ENCODE peak calls at places on chromosomes 1 and 21, in eight cellular contexts. One of them, this sample, is unnamed.

GRCh38 chr1:86183711-86184252 is 27.2 kb upstream of the COL24A1 start:
- DNase-seq in uterus: no peak
- DNase-seq in WERI-Rb-1: no peak
- DNase-seq in coronary artery: no peak
- DNase-seq in epithelial cell of esophagus: no peak
- DNase-seq in BJ: no peak
- DNase-seq in neural progenitor cell: no peak
- DNase-seq in AG09309: no peak
- DNase-seq in this sample: no peak

GRCh38 chr1:216523449-216524190 is 100.4 kb upstream of the USH2A start:
- DNase-seq in coronary artery: no peak
- DNase-seq in WERI-Rb-1: no peak
- DNase-seq in neural progenitor cell: no peak
- DNase-seq in uterus: no peak
- DNase-seq in BJ: peak
- DNase-seq in epithelial cell of esophagus: peak
- DNase-seq in AG09309: no peak
- DNase-seq in this sample: no peak

GRCh38 chr1:184986250-184986649 is 11.9 kb upstream of the NIBAN1 start:
- DNase-seq in epithelial cell of esophagus: peak
- DNase-seq in coronary artery: no peak
- DNase-seq in AG09309: no peak
- DNase-seq in BJ: no peak
- DNase-seq in WERI-Rb-1: no peak
- DNase-seq in neural progenitor cell: no peak
- DNase-seq in uterus: no peak
- DNase-seq in this sample: no peak

GRCh38 chr1:35120458-35121133 is 41.4 kb downstream of the ZMYM1 start:
- DNase-seq in WERI-Rb-1: no peak
- DNase-seq in uterus: no peak
- DNase-seq in neural progenitor cell: no peak
- DNase-seq in BJ: no peak
- DNase-seq in AG09309: no peak
- DNase-seq in coronary artery: no peak
- DNase-seq in epithelial cell of esophagus: no peak
- DNase-seq in this sample: no peak

GRCh38 chr1:155181371-155182051 is 7.9 kb downstream of the TRIM46 start:
- DNase-seq in uterus: peak
- DNase-seq in coronary artery: peak
- DNase-seq in WERI-Rb-1: peak
- DNase-seq in epithelial cell of esophagus: no peak
- DNase-seq in BJ: no peak
- DNase-seq in AG09309: no peak
- DNase-seq in neural progenitor cell: no peak
- DNase-seq in this sample: no peak

GRCh38 chr1:182770193-182770592 is 19.4 kb upstream of the NPL start:
- DNase-seq in BJ: no peak
- DNase-seq in coronary artery: no peak
- DNase-seq in epithelial cell of esophagus: no peak
- DNase-seq in uterus: no peak
- DNase-seq in AG09309: no peak
- DNase-seq in WERI-Rb-1: no peak
- DNase-seq in neural progenitor cell: no peak
- DNase-seq in this sample: no peak

GRCh38 chr1:21630571-21631338 is 38.4 kb downstream of the RAP1GAP start:
- DNase-seq in BJ: no peak
- DNase-seq in uterus: no peak
- DNase-seq in coronary artery: no peak
- DNase-seq in WERI-Rb-1: no peak
- DNase-seq in neural progenitor cell: peak
- DNase-seq in AG09309: no peak
- DNase-seq in epithelial cell of esophagus: no peak
- DNase-seq in this sample: no peak

GRCh38 chr1:246176126-246177024 is 330.7 kb downstream of the SMYD3 start:
- DNase-seq in AG09309: no peak
- DNase-seq in BJ: no peak
- DNase-seq in coronary artery: no peak
- DNase-seq in uterus: no peak
- DNase-seq in WERI-Rb-1: no peak
- DNase-seq in epithelial cell of esophagus: peak
- DNase-seq in neural progenitor cell: no peak
- DNase-seq in this sample: no peak

GRCh38 chr1:181075727-181076350 is 12.7 kb upstream of the IER5 start:
- DNase-seq in AG09309: no peak
- DNase-seq in BJ: no peak
- DNase-seq in WERI-Rb-1: no peak
- DNase-seq in neural progenitor cell: peak
- DNase-seq in uterus: no peak
- DNase-seq in coronary artery: no peak
- DNase-seq in epithelial cell of esophagus: no peak
- DNase-seq in this sample: no peak

GRCh38 chr1:208731976-208732821 is 488.0 kb upstream of the PLXNA2 start:
- DNase-seq in AG09309: no peak
- DNase-seq in WERI-Rb-1: peak
- DNase-seq in uterus: no peak
- DNase-seq in epithelial cell of esophagus: peak
- DNase-seq in BJ: no peak
- DNase-seq in coronary artery: no peak
- DNase-seq in neural progenitor cell: peak
- DNase-seq in this sample: peak

GRCh38 chr1:25619101-25619890 is 2.7 kb downstream of the MAN1C1 start:
- DNase-seq in BJ: no peak
- DNase-seq in epithelial cell of esophagus: no peak
- DNase-seq in coronary artery: no peak
- DNase-seq in neural progenitor cell: peak
- DNase-seq in WERI-Rb-1: peak
- DNase-seq in uterus: peak
- DNase-seq in AG09309: no peak
- DNase-seq in this sample: no peak

GRCh38 chr21:45407629-45408247 is 2.8 kb downstream of the COL18A1 start:
- DNase-seq in uterus: no peak
- DNase-seq in WERI-Rb-1: no peak
- DNase-seq in epithelial cell of esophagus: peak
- DNase-seq in AG09309: no peak
- DNase-seq in coronary artery: no peak
- DNase-seq in neural progenitor cell: no peak
- DNase-seq in BJ: no peak
- DNase-seq in this sample: no peak

GRCh38 chr1:40532844-40533424 is 1.5 kb downstream of the ZNF684 start:
- DNase-seq in neural progenitor cell: peak
- DNase-seq in uterus: no peak
- DNase-seq in coronary artery: no peak
- DNase-seq in BJ: no peak
- DNase-seq in epithelial cell of esophagus: peak
- DNase-seq in AG09309: no peak
- DNase-seq in WERI-Rb-1: peak
- DNase-seq in this sample: no peak

GRCh38 chr1:208230668-208231529 is 13.3 kb downstream of the PLXNA2 start:
- DNase-seq in AG09309: no peak
- DNase-seq in epithelial cell of esophagus: peak
- DNase-seq in uterus: no peak
- DNase-seq in neural progenitor cell: no peak
- DNase-seq in WERI-Rb-1: no peak
- DNase-seq in BJ: no peak
- DNase-seq in coronary artery: no peak
- DNase-seq in this sample: no peak

GRCh38 chr1:95012389-95012788 is 60.4 kb downstream of the ALG14 start:
- DNase-seq in epithelial cell of esophagus: peak
- DNase-seq in uterus: no peak
- DNase-seq in AG09309: peak
- DNase-seq in BJ: peak
- DNase-seq in coronary artery: no peak
- DNase-seq in WERI-Rb-1: no peak
- DNase-seq in neural progenitor cell: no peak
- DNase-seq in this sample: no peak

GRCh38 chr1:190416239-190416638 is 61.4 kb downstream of the BRINP3 start:
- DNase-seq in uterus: no peak
- DNase-seq in neural progenitor cell: no peak
- DNase-seq in coronary artery: no peak
- DNase-seq in BJ: no peak
- DNase-seq in epithelial cell of esophagus: no peak
- DNase-seq in AG09309: no peak
- DNase-seq in WERI-Rb-1: no peak
- DNase-seq in this sample: no peak

GRCh38 chr21:35512321-35512720 is 463.2 kb upstream of the RUNX1 start:
- DNase-seq in WERI-Rb-1: no peak
- DNase-seq in AG09309: peak
- DNase-seq in BJ: peak
- DNase-seq in coronary artery: no peak
- DNase-seq in neural progenitor cell: no peak
- DNase-seq in uterus: no peak
- DNase-seq in epithelial cell of esophagus: peak
- DNase-seq in this sample: no peak

GRCh38 chr1:203197625-203198024 is 11.1 kb upstream of the CHI3L1 start:
- DNase-seq in AG09309: peak
- DNase-seq in WERI-Rb-1: no peak
- DNase-seq in epithelial cell of esophagus: no peak
- DNase-seq in BJ: no peak
- DNase-seq in neural progenitor cell: no peak
- DNase-seq in uterus: no peak
- DNase-seq in coronary artery: no peak
- DNase-seq in this sample: peak

GRCh38 chr1:182174202-182174855 is 112.8 kb upstream of the ZNF648 start:
- DNase-seq in neural progenitor cell: no peak
- DNase-seq in WERI-Rb-1: no peak
- DNase-seq in epithelial cell of esophagus: peak
- DNase-seq in coronary artery: no peak
- DNase-seq in uterus: no peak
- DNase-seq in BJ: no peak
- DNase-seq in AG09309: no peak
- DNase-seq in this sample: no peak

GRCh38 chr1:86708923-86709322 is 4.5 kb downstream of the SH3GLB1 start:
- DNase-seq in coronary artery: no peak
- DNase-seq in neural progenitor cell: no peak
- DNase-seq in uterus: no peak
- DNase-seq in WERI-Rb-1: no peak
- DNase-seq in AG09309: no peak
- DNase-seq in BJ: no peak
- DNase-seq in epithelial cell of esophagus: peak
- DNase-seq in this sample: no peak

GRCh38 chr1:43789604-43790288 is 82.4 kb downstream of the ST3GAL3 start:
- DNase-seq in epithelial cell of esophagus: peak
- DNase-seq in WERI-Rb-1: no peak
- DNase-seq in neural progenitor cell: no peak
- DNase-seq in coronary artery: no peak
- DNase-seq in AG09309: no peak
- DNase-seq in uterus: no peak
- DNase-seq in BJ: no peak
- DNase-seq in this sample: no peak

DNA sequence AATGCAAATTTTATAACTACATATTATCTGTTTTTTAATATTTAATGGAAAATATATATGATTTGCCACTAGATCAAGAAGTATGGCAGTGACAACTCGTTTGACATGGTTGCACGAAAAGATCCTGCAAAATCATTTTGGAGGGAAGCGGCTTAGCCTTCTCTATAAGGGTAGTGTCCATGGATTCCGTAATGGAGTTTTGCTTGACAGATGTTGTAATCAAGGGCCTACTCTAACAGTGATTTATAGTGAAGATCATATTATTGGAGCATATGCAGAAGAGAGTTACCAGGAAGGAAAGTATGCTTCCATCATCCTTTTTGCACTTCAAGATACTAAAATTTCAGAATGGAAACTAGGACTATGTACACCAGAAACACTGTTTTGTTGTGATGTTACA is 483 bp downstream of the IFI44 start:
- DNase-seq in uterus: no peak
- DNase-seq in neural progenitor cell: no peak
- DNase-seq in coronary artery: no peak
- DNase-seq in WERI-Rb-1: no peak
- DNase-seq in BJ: no peak
- DNase-seq in AG09309: no peak
- DNase-seq in epithelial cell of esophagus: no peak
- DNase-seq in this sample: no peak
- H3K4me3 ChIP-seq in uterus: peak
- H3K4me3 ChIP-seq in neural progenitor cell: no peak
- H3K4me3 ChIP-seq in coronary artery: peak
- H3K4me3 ChIP-seq in WERI-Rb-1: no peak
- H3K4me3 ChIP-seq in BJ: peak
- H3K4me3 ChIP-seq in AG09309: no peak
- H3K4me3 ChIP-seq in epithelial cell of esophagus: no peak
- H3K4me3 ChIP-seq in this sample: peak

DNA sequence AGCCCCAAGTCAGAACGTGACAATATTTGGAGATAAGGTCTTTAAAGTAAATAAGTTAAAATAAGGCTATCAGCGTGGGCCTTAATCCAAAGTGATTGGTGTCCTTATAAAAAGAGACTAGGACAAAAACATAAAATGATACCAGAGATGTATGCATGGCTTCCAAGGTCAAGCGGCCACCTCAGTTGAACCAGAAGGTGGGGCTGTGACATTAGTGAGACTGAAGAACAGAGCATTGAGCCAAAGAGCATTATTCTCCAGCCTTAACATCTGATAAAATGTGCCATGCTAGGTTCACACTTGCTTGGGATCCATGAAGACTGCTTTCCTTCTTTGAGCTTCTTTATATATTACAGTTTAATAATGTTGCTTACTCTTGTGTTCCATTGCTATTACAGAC is 554.6 kb downstream of the PLA2G4A start:
- DNase-seq in WERI-Rb-1: no peak
- DNase-seq in uterus: no peak
- DNase-seq in coronary artery: no peak
- DNase-seq in neural progenitor cell: peak
- DNase-seq in BJ: no peak
- DNase-seq in epithelial cell of esophagus: no peak
- DNase-seq in AG09309: no peak
- DNase-seq in this sample: no peak
- TF ChIP-seq CTCF in WERI-Rb-1: peak
- TF ChIP-seq CTCF in uterus: no peak
- TF ChIP-seq CTCF in coronary artery: no peak
- TF ChIP-seq CTCF in neural progenitor cell: peak
- TF ChIP-seq CTCF in BJ: no peak
- TF ChIP-seq CTCF in epithelial cell of esophagus: no peak
- TF ChIP-seq CTCF in AG09309: no peak
- TF ChIP-seq CTCF in this sample: no peak

DNA sequence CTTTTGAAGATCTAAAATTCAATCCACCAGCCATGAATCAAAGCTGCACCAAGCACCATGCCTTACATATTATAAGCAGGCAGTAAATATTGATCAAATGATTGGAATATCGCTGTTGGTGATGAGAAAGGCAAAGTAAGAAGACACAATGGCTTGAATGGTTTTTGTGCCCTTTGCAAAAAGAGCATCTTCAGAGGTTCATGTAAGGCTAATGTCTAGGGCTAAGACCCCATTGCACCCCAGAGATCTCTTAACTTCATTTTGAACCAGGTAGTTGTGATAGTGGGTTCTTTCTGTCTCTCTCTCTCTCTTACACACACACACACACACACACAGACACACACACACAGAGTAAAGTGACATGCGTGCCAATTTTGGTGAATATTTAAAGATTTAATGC is 12.0 kb downstream of the PROX1 start:
- DNase-seq in uterus: no peak
- DNase-seq in WERI-Rb-1: no peak
- DNase-seq in coronary artery: no peak
- DNase-seq in AG09309: no peak
- DNase-seq in neural progenitor cell: no peak
- DNase-seq in epithelial cell of esophagus: no peak
- DNase-seq in BJ: no peak
- DNase-seq in this sample: no peak
- H3K4me3 ChIP-seq in uterus: no peak
- H3K4me3 ChIP-seq in WERI-Rb-1: no peak
- H3K4me3 ChIP-seq in coronary artery: no peak
- H3K4me3 ChIP-seq in AG09309: no peak
- H3K4me3 ChIP-seq in neural progenitor cell: no peak
- H3K4me3 ChIP-seq in epithelial cell of esophagus: no peak
- H3K4me3 ChIP-seq in BJ: no peak
- H3K4me3 ChIP-seq in this sample: no peak

GRCh38 chr1:61842863-61843514 is 100.7 kb downstream of the PATJ start:
- DNase-seq in coronary artery: no peak
- DNase-seq in BJ: no peak
- DNase-seq in neural progenitor cell: peak
- DNase-seq in uterus: no peak
- DNase-seq in WERI-Rb-1: peak
- DNase-seq in epithelial cell of esophagus: peak
- DNase-seq in AG09309: no peak
- DNase-seq in this sample: no peak
- TF ChIP-seq CTCF in coronary artery: no peak
- TF ChIP-seq CTCF in BJ: peak
- TF ChIP-seq CTCF in neural progenitor cell: peak
- TF ChIP-seq CTCF in uterus: no peak
- TF ChIP-seq CTCF in WERI-Rb-1: peak
- TF ChIP-seq CTCF in epithelial cell of esophagus: peak
- TF ChIP-seq CTCF in AG09309: peak
- TF ChIP-seq CTCF in this sample: peak